ENCODE peak calls at places on chromosome 4, in five cellular contexts. M is MCF 10A, F is GM23338, Q is tibial nerve, X is ovary. H is an unnamed sample.

GRCh38 chr4:114257516-114257915 is 278.1 kb upstream of the ARSJ start:
- DNase-seq in M (no peak), F (no peak), Q (no peak), X (no peak), H (no peak)

GRCh38 chr4:150713251-150713650 is 131.3 kb downstream of the MAB21L2 start:
- DNase-seq in M (no peak), F (no peak), Q (no peak), X (no peak), H (no peak)

GRCh38 chr4:54215379-54216072 is 13.6 kb upstream of the PDGFRA start:
- DNase-seq in M (no peak), F (peak; percentile 4), Q (no peak), X (no peak), H (no peak)

GRCh38 chr4:154714339-154715040 is 29.3 kb upstream of the LRAT start:
- DNase-seq in M (peak; percentile 53), F (no peak), Q (no peak), X (no peak), H (no peak)

GRCh38 chr4:88159137-88159725 is 792 bp upstream of the ABCG2 start:
- DNase-seq in M (no peak), F (peak; percentile 71), Q (no peak), X (peak; percentile 14), H (no peak)

GRCh38 chr4:94758141-94758699 is 465 bp downstream of the BMPR1B start:
- DNase-seq in M (peak; percentile 67), F (peak; percentile 81), Q (peak; percentile 42), X (peak; percentile 75), H (no peak)

GRCh38 chr4:947491-947971 is 15.3 kb downstream of the TMEM175 start:
- DNase-seq in M (no peak), F (no peak), Q (no peak), X (no peak), H (no peak)

GRCh38 chr4:150679018-150679766 is 97.2 kb downstream of the MAB21L2 start:
- DNase-seq in M (peak; percentile 29), F (no peak), Q (no peak), X (no peak), H (no peak)

GRCh38 chr4:61918507-61919462 is 718.7 kb downstream of the ADGRL3 start:
- DNase-seq in M (no peak), F (no peak), Q (no peak), X (no peak), H (peak; percentile 7)

GRCh38 chr4:113881256-113881655 is 98.2 kb downstream of the ARSJ start:
- DNase-seq in M (peak; percentile 40), F (no peak), Q (no peak), X (no peak), H (no peak)

GRCh38 chr4:183576701-183577100 is 71.8 kb downstream of the ING2 start:
- DNase-seq in M (no peak), F (no peak), Q (no peak), X (no peak), H (no peak)

GRCh38 chr4:139154952-139155557 is 22.0 kb downstream of the ELF2 start:
- DNase-seq in M (no peak), F (no peak), Q (no peak), X (no peak), H (no peak)

GRCh38 chr4:72094054-72094780 is 62.4 kb downstream of the NPFFR2 start:
- DNase-seq in M (no peak), F (no peak), Q (no peak), X (no peak), H (no peak)

GRCh38 chr4:170662250-170662649 is 572.5 kb upstream of the AADAT start:
- DNase-seq in M (no peak), F (no peak), Q (no peak), X (no peak), H (no peak)

GRCh38 chr4:181897935-181898334 is 345.3 kb upstream of the TENM3 start:
- DNase-seq in M (peak; percentile 28), F (no peak), Q (no peak), X (no peak), H (no peak)

GRCh38 chr4:1542226-1542490 is 135.9 kb upstream of the NKX1-1 start:
- DNase-seq in M (no peak), F (no peak), Q (no peak), X (peak; percentile 5), H (no peak)

GRCh38 chr4:1666391-1666790 is 17.7 kb downstream of the FAM53A start:
- DNase-seq in M (peak; percentile 50), F (no peak), Q (no peak), X (no peak), H (no peak)

GRCh38 chr4:15355464-15355863 is 72.4 kb upstream of the C1QTNF7 start:
- DNase-seq in M (no peak), F (peak; percentile 13), Q (no peak), X (no peak), H (no peak)

GRCh38 chr4:122617597-122618593 is 3.0 kb downstream of the IL21 start:
- DNase-seq in M (no peak), F (peak; percentile 21), Q (no peak), X (no peak), H (no peak)

GRCh38 chr4:118927976-118928375 is 39.3 kb downstream of the SYNPO2 start:
- DNase-seq in M (no peak), F (no peak), Q (no peak), X (peak; percentile 68), H (peak; percentile 51)

GRCh38 chr4:114250439-114250891 is 271.0 kb upstream of the ARSJ start:
- DNase-seq in M (no peak), F (no peak), Q (no peak), X (no peak), H (no peak)

GRCh38 chr4:3672465-3672831 is 93.7 kb upstream of the ADRA2C start:
- DNase-seq in M (no peak), F (no peak), Q (no peak), X (no peak), H (no peak)

GRCh38 chr4:37889849-37890500 is 909 bp upstream of the TBC1D1 start:
- DNase-seq in M (no peak), F (peak; percentile 62), Q (no peak), X (peak; percentile 61), H (no peak)

GRCh38 chr4:78766026-78766425 is 10.1 kb upstream of the BMP2K start:
- DNase-seq in M (no peak), F (no peak), Q (no peak), X (no peak), H (no peak)

GRCh38 chr4:109298279-109299010 is 4.0 kb downstream of the COL25A1 start:
- DNase-seq in M (peak; percentile 52), F (peak; percentile 61), Q (no peak), X (no peak), H (peak; percentile 26)

GRCh38 chr4:122652379-122652778 is 31.5 kb upstream of the IL21 start:
- DNase-seq in M (peak; percentile 62), F (peak; percentile 63), Q (no peak), X (peak; percentile 16), H (peak; percentile 15)

GRCh38 chr4:5435201-5435600 is 273.2 kb downstream of the EVC2 start:
- DNase-seq in M (no peak), F (peak; percentile 27), Q (no peak), X (no peak), H (no peak)

GRCh38 chr4:93730251-93730650 is 98.3 kb upstream of the ATOH1 start:
- DNase-seq in M (no peak), F (no peak), Q (no peak), X (no peak), H (no peak)

GRCh38 chr4:52836653-52837052 is 25.5 kb upstream of the RASL11B start:
- DNase-seq in M (no peak), F (no peak), Q (no peak), X (no peak), H (no peak)

GRCh38 chr4:28373601-28374000 is 1513.0 kb downstream of the STIM2 start:
- DNase-seq in M (no peak), F (no peak), Q (no peak), X (no peak), H (no peak)

GRCh38 chr4:28378109-28378830 is 1517.6 kb downstream of the STIM2 start:
- DNase-seq in M (no peak), F (peak; percentile 68), Q (no peak), X (no peak), H (no peak)
- TF ChIP-seq CTCF in M (no peak), F (peak; percentile 77), Q (no peak), X (no peak), H (no peak)

GRCh38 chr4:40232610-40233009 is 35.8 kb downstream of the RHOH start:
- DNase-seq in M (no peak), F (no peak), Q (no peak), X (no peak), H (no peak)

GRCh38 chr4:40225497-40225896 is 28.7 kb downstream of the RHOH start:
- DNase-seq in M (no peak), F (no peak), Q (no peak), X (no peak), H (no peak)

GRCh38 chr4:40227284-40227683 is 30.5 kb downstream of the RHOH start:
- DNase-seq in M (no peak), F (no peak), Q (no peak), X (no peak), H (no peak)

GRCh38 chr4:40231464-40231863 is 34.6 kb downstream of the RHOH start:
- DNase-seq in M (no peak), F (no peak), Q (no peak), X (no peak), H (no peak)

DNA sequence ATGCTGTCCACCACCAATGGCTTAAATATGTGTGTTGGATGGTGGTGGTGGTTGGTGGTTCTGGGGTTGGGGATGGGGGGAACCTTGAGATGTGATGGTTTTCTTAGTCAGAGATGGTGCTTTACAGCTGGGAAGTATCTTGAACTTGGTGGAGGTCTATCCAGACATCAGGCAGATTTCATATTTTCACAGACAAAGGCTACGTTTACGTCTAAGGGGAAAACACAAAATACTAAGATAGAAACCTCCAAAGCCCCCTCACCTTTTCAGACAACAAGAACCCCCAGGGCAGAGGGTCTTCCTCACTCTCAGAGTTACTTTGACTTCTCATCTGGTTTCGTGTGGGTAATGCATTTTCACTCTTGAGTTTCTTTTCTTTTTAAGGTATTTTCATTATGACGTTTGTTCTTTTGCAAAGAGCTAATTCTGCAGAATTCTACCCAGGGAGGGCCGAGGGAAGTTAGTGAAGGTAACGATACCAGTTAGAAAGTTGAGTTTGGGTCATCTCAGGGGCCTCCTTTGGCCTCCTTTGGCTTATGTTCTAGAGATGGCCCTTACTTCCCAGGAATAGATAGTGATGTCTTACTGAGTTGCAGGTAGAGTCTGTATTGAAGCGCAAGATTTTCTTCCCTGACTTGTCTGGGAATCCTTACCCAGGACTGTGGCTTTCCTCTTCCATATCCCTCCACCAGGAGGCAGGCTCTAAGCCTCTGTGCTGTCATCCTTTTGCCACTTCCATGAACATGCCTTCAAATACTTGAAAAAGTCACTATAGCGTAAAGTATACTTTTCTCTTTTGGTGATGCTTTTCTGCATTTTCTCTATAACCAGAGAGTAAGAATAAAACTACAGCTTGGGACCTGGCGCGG is 31.9 kb downstream of the RHOH start:
- DNase-seq in M (peak; percentile 23), F (peak; percentile 74), Q (no peak), X (no peak), H (no peak)
- TF ChIP-seq CTCF in M (no peak), F (peak; percentile 85), Q (no peak), X (no peak), H (peak; percentile 11)

GRCh38 chr4:141713185-141713584 is 76.8 kb downstream of the IL15 start:
- DNase-seq in M (no peak), F (no peak), Q (no peak), X (no peak), H (no peak)
- TF ChIP-seq CTCF in M (no peak), F (no peak), Q (no peak), X (no peak), H (no peak)

DNA sequence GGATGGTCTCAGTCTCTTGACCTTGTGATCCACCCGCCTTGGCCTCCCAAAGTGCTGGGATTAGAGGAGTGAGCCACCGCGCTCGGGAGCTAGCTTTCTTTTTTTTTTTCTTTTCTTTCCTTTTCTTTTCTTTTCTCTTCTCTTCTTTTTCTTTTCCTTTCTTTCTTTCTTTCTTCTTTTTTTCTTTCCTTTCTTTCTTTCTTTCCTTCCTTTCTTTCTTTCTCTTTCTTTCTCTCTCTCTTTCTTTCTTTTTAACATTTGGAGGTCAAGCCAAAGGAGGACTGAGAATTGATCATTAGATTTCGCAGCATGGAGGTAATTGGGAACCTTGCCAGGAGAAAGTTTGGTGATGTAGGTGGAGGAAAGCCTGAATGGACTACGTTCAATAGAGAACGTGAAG is 67.4 kb downstream of the LARP7 start:
- DNase-seq in M (no peak), F (no peak), Q (no peak), X (no peak), H (no peak)
- TF ChIP-seq CTCF in M (no peak), F (no peak), Q (no peak), X (no peak), H (no peak)